ENCODE peak calls at places on chromosomes 4 and X, in ten cellular contexts. One of them, this sample, is unnamed.
A peak's percentile ranks its signal among the peaks of the same experiment; 100 is the strongest.

GRCh38 chrX:80174925-80175574 is 160.5 kb downstream of the TBX22 start:
- DNase-seq in NCI-H69: no peak
- DNase-seq in lower leg skin: peak; percentile 14
- DNase-seq in non-pigmented ciliary epithelial cell: no peak
- DNase-seq in RPMI8226: no peak
- DNase-seq in HL-60: no peak
- DNase-seq in NCI-H446: no peak
- DNase-seq in NCI-H1105 treated with DMSO at 0.1 percent for 48 hours: no peak
- DNase-seq in glutamatergic neuron: no peak
- DNase-seq in GM03348: no peak
- DNase-seq in this sample: no peak

GRCh38 chr4:62881901-62882300 is 1527.3 kb downstream of the TECRL start:
- DNase-seq in GM03348: no peak
- DNase-seq in RPMI8226: no peak
- DNase-seq in lower leg skin: no peak
- DNase-seq in NCI-H446: no peak
- DNase-seq in NCI-H1105 treated with DMSO at 0.1 percent for 48 hours: no peak
- DNase-seq in glutamatergic neuron: no peak
- DNase-seq in non-pigmented ciliary epithelial cell: peak; percentile 14
- DNase-seq in HL-60: no peak
- DNase-seq in NCI-H69: no peak
- DNase-seq in this sample: no peak

GRCh38 chr4:80202190-80202711 is 4.9 kb downstream of the PRDM8 start:
- DNase-seq in glutamatergic neuron: peak; percentile 92
- DNase-seq in GM03348: peak; percentile 92
- DNase-seq in non-pigmented ciliary epithelial cell: no peak
- DNase-seq in lower leg skin: peak; percentile 69
- DNase-seq in NCI-H1105 treated with DMSO at 0.1 percent for 48 hours: peak; percentile 58
- DNase-seq in NCI-H69: no peak
- DNase-seq in HL-60: peak; percentile 82
- DNase-seq in NCI-H446: no peak
- DNase-seq in RPMI8226: peak; percentile 53
- DNase-seq in this sample: peak; percentile 54

GRCh38 chr4:142645478-142646108 is 200.5 kb downstream of the INPP4B start:
- DNase-seq in RPMI8226: no peak
- DNase-seq in HL-60: no peak
- DNase-seq in NCI-H1105 treated with DMSO at 0.1 percent for 48 hours: no peak
- DNase-seq in non-pigmented ciliary epithelial cell: no peak
- DNase-seq in lower leg skin: no peak
- DNase-seq in GM03348: no peak
- DNase-seq in NCI-H69: no peak
- DNase-seq in glutamatergic neuron: no peak
- DNase-seq in NCI-H446: no peak
- DNase-seq in this sample: no peak

GRCh38 chr4:931194-931959 is 739 bp downstream of the GAK start:
- DNase-seq in lower leg skin: peak; percentile 42
- DNase-seq in glutamatergic neuron: no peak
- DNase-seq in non-pigmented ciliary epithelial cell: no peak
- DNase-seq in NCI-H1105 treated with DMSO at 0.1 percent for 48 hours: no peak
- DNase-seq in NCI-H69: no peak
- DNase-seq in RPMI8226: peak; percentile 11
- DNase-seq in NCI-H446: no peak
- DNase-seq in GM03348: peak; percentile 57
- DNase-seq in HL-60: peak; percentile 26
- DNase-seq in this sample: no peak

GRCh38 chr4:26468283-26468949 is 21.9 kb downstream of the CCKAR start:
- DNase-seq in GM03348: no peak
- DNase-seq in non-pigmented ciliary epithelial cell: no peak
- DNase-seq in NCI-H1105 treated with DMSO at 0.1 percent for 48 hours: no peak
- DNase-seq in lower leg skin: no peak
- DNase-seq in HL-60: no peak
- DNase-seq in glutamatergic neuron: no peak
- DNase-seq in NCI-H69: no peak
- DNase-seq in RPMI8226: no peak
- DNase-seq in NCI-H446: no peak
- DNase-seq in this sample: no peak

GRCh38 chrX:27889878-27890277 is 82.1 kb downstream of the MAGEB10 start:
- DNase-seq in glutamatergic neuron: no peak
- DNase-seq in GM03348: no peak
- DNase-seq in non-pigmented ciliary epithelial cell: no peak
- DNase-seq in HL-60: no peak
- DNase-seq in NCI-H69: no peak
- DNase-seq in NCI-H1105 treated with DMSO at 0.1 percent for 48 hours: no peak
- DNase-seq in RPMI8226: no peak
- DNase-seq in lower leg skin: no peak
- DNase-seq in NCI-H446: no peak
- DNase-seq in this sample: no peak

GRCh38 chr4:128130621-128131020 is 69.5 kb downstream of the LARP1B start:
- DNase-seq in NCI-H446: no peak
- DNase-seq in NCI-H69: no peak
- DNase-seq in lower leg skin: no peak
- DNase-seq in RPMI8226: no peak
- DNase-seq in non-pigmented ciliary epithelial cell: peak; percentile 9
- DNase-seq in HL-60: no peak
- DNase-seq in NCI-H1105 treated with DMSO at 0.1 percent for 48 hours: no peak
- DNase-seq in glutamatergic neuron: no peak
- DNase-seq in GM03348: no peak
- DNase-seq in this sample: no peak

GRCh38 chr4:184400375-184400870 is 73.9 kb downstream of the IRF2 start:
- DNase-seq in NCI-H446: no peak
- DNase-seq in GM03348: peak; percentile 74
- DNase-seq in RPMI8226: no peak
- DNase-seq in glutamatergic neuron: no peak
- DNase-seq in HL-60: no peak
- DNase-seq in lower leg skin: no peak
- DNase-seq in NCI-H1105 treated with DMSO at 0.1 percent for 48 hours: no peak
- DNase-seq in NCI-H69: no peak
- DNase-seq in non-pigmented ciliary epithelial cell: peak; percentile 75
- DNase-seq in this sample: peak; percentile 87

This sample was measured in amniotic stem cell.